ENCODE peak calls at places on chromosome 17, in eight cellular contexts. I, O, K, A, R, C, W and X are unnamed samples.

GRCh38 chr17:2222901-2223616 is 80.5 kb downstream of the SMG6 start:
- DNase-seq in I (peak), O (peak), K (no peak), A (peak), R (peak), C (no peak), W (no peak), X (peak)

GRCh38 chr17:29929006-29929543 is 953 bp downstream of the SSH2 start:
- DNase-seq in I (no peak), O (peak), K (no peak), A (peak), R (no peak), C (no peak), W (peak), X (no peak)

GRCh38 chr17:11642655-11643054 is 44.4 kb downstream of the DNAH9 start:
- DNase-seq in I (no peak), O (no peak), K (no peak), A (peak), R (no peak), C (no peak), W (no peak), X (no peak)

GRCh38 chr17:19935169-19935568 is 42.5 kb downstream of the AKAP10 start:
- DNase-seq in I (no peak), O (no peak), K (no peak), A (no peak), R (no peak), C (no peak), W (peak), X (no peak)

GRCh38 chr17:17509601-17510425 is 13.6 kb upstream of the RASD1 start:
- DNase-seq in I (no peak), O (no peak), K (no peak), A (no peak), R (peak), C (peak), W (no peak), X (no peak)

GRCh38 chr17:55037828-55038227 is 69.3 kb downstream of the STXBP4 start:
- DNase-seq in I (no peak), O (no peak), K (no peak), A (no peak), R (no peak), C (no peak), W (no peak), X (peak)

GRCh38 chr17:49730078-49730786 is 22.5 kb upstream of the SLC35B1 start:
- DNase-seq in I (peak), O (peak), K (no peak), A (no peak), R (peak), C (peak), W (no peak), X (no peak)

GRCh38 chr17:29007456-29008455 is 1.9 kb upstream of the SEZ6 start:
- DNase-seq in I (no peak), O (no peak), K (no peak), A (peak), R (no peak), C (no peak), W (peak), X (no peak)

GRCh38 chr17:27560668-27561067 is 70.3 kb upstream of the LGALS9 start:
- DNase-seq in I (no peak), O (peak), K (no peak), A (no peak), R (no peak), C (no peak), W (no peak), X (no peak)

GRCh38 chr17:7997186-7997585 is 5.2 kb upstream of the GUCY2D start:
- DNase-seq in I (peak), O (peak), K (no peak), A (peak), R (no peak), C (no peak), W (peak), X (no peak)
- TF ChIP-seq CTCF in I (peak), O (no peak), K (peak), A (peak), R (peak), C (no peak), W (peak), X (peak)

GRCh38 chr17:60939318-60939717 is 261.7 kb downstream of the BCAS3 start:
- DNase-seq in I (no peak), O (no peak), K (no peak), A (no peak), R (no peak), C (no peak), W (no peak), X (no peak)
- TF ChIP-seq CTCF in I (no peak), O (no peak), K (no peak), A (no peak), R (no peak), C (no peak), W (no peak), X (no peak)

DNA sequence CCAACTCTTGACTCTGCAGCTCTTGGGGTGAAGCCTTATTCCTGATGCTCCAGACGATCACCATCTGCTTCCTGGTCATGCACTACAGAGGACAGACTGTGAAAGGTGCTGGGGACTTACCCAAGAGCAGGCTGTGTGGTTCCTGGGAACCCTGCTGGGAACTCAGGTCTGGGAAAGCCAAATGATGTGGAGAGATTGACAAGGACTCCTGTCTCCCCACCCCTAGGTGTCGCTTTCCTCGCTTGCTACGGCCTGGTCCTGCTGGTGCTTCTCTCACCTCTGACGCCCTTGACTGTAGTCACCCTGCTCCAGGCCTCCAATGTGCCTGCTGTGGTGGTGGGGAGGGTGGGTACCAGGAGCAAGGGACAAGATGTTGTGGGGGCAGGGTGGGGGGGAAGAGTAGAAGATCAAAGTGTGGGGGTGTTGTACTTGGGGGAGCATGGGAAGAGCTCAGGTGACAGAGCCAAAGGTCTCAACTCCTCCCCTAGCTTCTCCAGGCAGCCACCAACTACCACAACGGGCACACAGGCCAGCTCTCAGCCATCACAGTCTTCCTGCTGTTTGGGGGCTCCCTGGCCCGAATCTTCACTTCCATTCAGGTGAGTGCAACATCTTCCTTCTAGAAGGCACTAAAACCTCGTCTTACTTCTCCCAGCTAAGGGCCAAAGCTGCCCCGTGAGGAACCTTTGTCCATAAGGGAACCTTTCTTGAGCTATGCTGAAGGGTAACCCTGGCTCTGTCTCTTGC is 3.0 kb downstream of the SOX15 start:
- DNase-seq in I (peak), O (no peak), K (no peak), A (peak), R (no peak), C (peak), W (peak), X (no peak)
- TF ChIP-seq CTCF in I (peak), O (no peak), K (peak), A (peak), R (no peak), C (no peak), W (peak), X (no peak)

GRCh38 chr17:73140531-73140930 is 24.3 kb upstream of the SSTR2 start:
- DNase-seq in I (no peak), O (no peak), K (no peak), A (no peak), R (no peak), C (no peak), W (no peak), X (no peak)

GRCh38 chr17:73141411-73141810 is 23.4 kb upstream of the SSTR2 start:
- DNase-seq in I (no peak), O (no peak), K (no peak), A (no peak), R (no peak), C (no peak), W (no peak), X (no peak)

GRCh38 chr17:73137376-73137775 is 27.4 kb upstream of the SSTR2 start:
- DNase-seq in I (no peak), O (no peak), K (no peak), A (no peak), R (no peak), C (no peak), W (no peak), X (no peak)

GRCh38 chr17:73138541-73139138 is 26.2 kb upstream of the SSTR2 start:
- DNase-seq in I (no peak), O (peak), K (no peak), A (no peak), R (no peak), C (no peak), W (no peak), X (no peak)

GRCh38 chr17:73139296-73139695 is 25.5 kb upstream of the SSTR2 start:
- DNase-seq in I (no peak), O (no peak), K (no peak), A (no peak), R (no peak), C (no peak), W (no peak), X (no peak)
- TF ChIP-seq CTCF in I (no peak), O (no peak), K (no peak), A (no peak), R (no peak), C (no peak), W (no peak), X (no peak)

GRCh38 chr17:81828656-81829055 is 4.4 kb downstream of the MCRIP1 start:
- DNase-seq in I (no peak), O (no peak), K (no peak), A (no peak), R (peak), C (no peak), W (no peak), X (no peak)

GRCh38 chr17:81822996-81823799 is 9.9 kb downstream of the MCRIP1 start:
- DNase-seq in I (no peak), O (no peak), K (no peak), A (no peak), R (no peak), C (no peak), W (no peak), X (no peak)

GRCh38 chr17:81824595-81824994 is 8.5 kb downstream of the MCRIP1 start:
- DNase-seq in I (no peak), O (no peak), K (no peak), A (no peak), R (no peak), C (no peak), W (no peak), X (no peak)

GRCh38 chr17:81823800-81824550 is 9.1 kb downstream of the MCRIP1 start:
- DNase-seq in I (no peak), O (no peak), K (no peak), A (no peak), R (no peak), C (no peak), W (no peak), X (no peak)

GRCh38 chr17:81825841-81826471 is 7.1 kb downstream of the MCRIP1 start:
- DNase-seq in I (no peak), O (no peak), K (no peak), A (no peak), R (no peak), C (no peak), W (no peak), X (no peak)
- TF ChIP-seq CTCF in I (no peak), O (no peak), K (peak), A (no peak), R (no peak), C (no peak), W (peak), X (no peak)

GRCh38 chr17:57085448-57086068 is 512 bp downstream of the AKAP1 start:
- DNase-seq in I (peak), O (peak), K (peak), A (peak), R (peak), C (peak), W (peak), X (peak)
- TF ChIP-seq CTCF in I (peak), O (no peak), K (peak), A (peak), R (peak), C (no peak), W (peak), X (peak)

GRCh38 chr17:70610161-70610560 is 440.8 kb downstream of the KCNJ2 start:
- DNase-seq in I (no peak), O (no peak), K (no peak), A (no peak), R (no peak), C (no peak), W (no peak), X (no peak)
- TF ChIP-seq CTCF in I (no peak), O (no peak), K (no peak), A (no peak), R (no peak), C (no peak), W (no peak), X (no peak)

GRCh38 chr17:3534881-3535252 is 22.7 kb downstream of the TRPV3 start:
- DNase-seq in I (no peak), O (no peak), K (no peak), A (no peak), R (no peak), C (no peak), W (peak), X (peak)
- TF ChIP-seq CTCF in I (no peak), O (no peak), K (no peak), A (no peak), R (no peak), C (no peak), W (no peak), X (no peak)

GRCh38 chr17:81918762-81919545 is 978 bp upstream of the SIRT7 start:
- DNase-seq in I (no peak), O (no peak), K (no peak), A (no peak), R (no peak), C (peak), W (peak), X (no peak)

GRCh38 chr17:81920612-81921530 is 2.9 kb upstream of the SIRT7 start:
- DNase-seq in I (no peak), O (no peak), K (no peak), A (no peak), R (no peak), C (no peak), W (no peak), X (no peak)

GRCh38 chr17:81914103-81914850 is 3.1 kb upstream of the PCYT2 start:
- DNase-seq in I (no peak), O (no peak), K (no peak), A (no peak), R (no peak), C (no peak), W (no peak), X (no peak)

GRCh38 chr17:81915331-81915730 is 2.6 kb downstream of the SIRT7 start:
- DNase-seq in I (no peak), O (no peak), K (no peak), A (no peak), R (no peak), C (no peak), W (no peak), X (no peak)

DNA sequence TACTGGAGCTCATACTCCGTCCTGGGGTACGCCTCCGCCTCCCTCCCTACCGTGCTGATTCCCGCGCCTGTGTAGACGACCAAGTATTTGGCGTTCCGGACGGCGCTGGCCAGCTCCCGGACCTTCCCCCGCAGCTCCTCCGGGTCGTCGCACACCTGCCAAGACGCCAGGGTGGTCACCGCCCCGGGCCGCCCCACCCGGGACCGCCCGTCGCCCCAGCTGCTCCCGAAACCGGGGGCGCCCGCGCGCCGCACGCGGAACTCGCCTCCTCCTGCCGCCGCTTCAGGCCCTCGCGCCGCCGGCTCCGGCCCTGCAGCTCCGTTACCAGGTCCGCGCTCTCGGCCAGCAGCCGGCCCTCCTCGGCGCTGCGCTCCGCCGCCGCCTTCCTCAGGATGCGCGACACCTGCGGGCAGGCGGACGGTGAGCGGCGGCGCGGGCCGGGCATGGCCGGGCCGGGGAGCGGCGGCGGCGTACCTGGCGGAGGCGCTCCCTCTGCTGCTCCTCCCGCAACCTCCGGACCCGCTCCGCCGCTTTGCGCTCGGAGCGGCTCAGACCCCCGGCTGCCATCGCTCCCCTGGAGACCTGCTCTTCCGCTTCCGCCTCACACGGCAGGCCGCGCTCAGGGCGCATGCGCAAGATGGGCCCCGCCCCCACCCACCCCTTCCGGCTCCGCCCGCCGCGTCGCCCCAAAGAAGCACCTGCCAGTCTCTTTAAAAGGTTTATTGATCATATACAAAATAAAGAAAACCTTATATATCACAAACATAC is at the start of gene SIRT7:
- DNase-seq in I (peak), O (peak), K (peak), A (peak), R (peak), C (peak), W (peak), X (peak)
- TF ChIP-seq CTCF in I (no peak), O (no peak), K (no peak), A (no peak), R (no peak), C (no peak), W (no peak), X (no peak)